ENCODE peak calls at places on chromosomes 16 and 17, in four cellular contexts. One of them, this sample, is unnamed.
A peak's percentile ranks its signal among the peaks of the same experiment; 100 is the strongest.

GRCh38 chr16:28321700-28322411 is 29.5 kb downstream of the SBK1 start:
- DNase-seq in stimulated activated CD4-positive, alpha-beta T cell treated with anti-CD3 and anti-CD28 coated beads, Interleukin-12 subunit alpha, Interleukin-12 subunit beta, amount 100 ng/mL, for 4 hours: peak; percentile 51
- DNase-seq in mesothelial cell of epicardium: no peak
- DNase-seq in heart right ventricle: no peak
- DNase-seq in this sample: peak; percentile 34

GRCh38 chr17:55295411-55296170 is 30.8 kb downstream of the HLF start:
- DNase-seq in heart right ventricle: no peak
- DNase-seq in stimulated activated CD4-positive, alpha-beta T cell treated with anti-CD3 and anti-CD28 coated beads, Interleukin-12 subunit alpha, Interleukin-12 subunit beta, amount 100 ng/mL, for 4 hours: peak; percentile 46
- DNase-seq in mesothelial cell of epicardium: no peak
- DNase-seq in this sample: peak; percentile 84

GRCh38 chr17:41551370-41551769 is 20.5 kb downstream of the KRT9 start:
- DNase-seq in mesothelial cell of epicardium: no peak
- DNase-seq in stimulated activated CD4-positive, alpha-beta T cell treated with anti-CD3 and anti-CD28 coated beads, Interleukin-12 subunit alpha, Interleukin-12 subunit beta, amount 100 ng/mL, for 4 hours: no peak
- DNase-seq in heart right ventricle: no peak
- DNase-seq in this sample: no peak

GRCh38 chr16:50093607-50094570 is 28.1 kb downstream of the HEATR3 start:
- DNase-seq in heart right ventricle: peak; percentile 30
- DNase-seq in stimulated activated CD4-positive, alpha-beta T cell treated with anti-CD3 and anti-CD28 coated beads, Interleukin-12 subunit alpha, Interleukin-12 subunit beta, amount 100 ng/mL, for 4 hours: no peak
- DNase-seq in mesothelial cell of epicardium: no peak
- DNase-seq in this sample: peak; percentile 29

GRCh38 chr17:50059256-50059655 is 3.3 kb downstream of the ITGA3 start:
- DNase-seq in mesothelial cell of epicardium: no peak
- DNase-seq in heart right ventricle: no peak
- DNase-seq in stimulated activated CD4-positive, alpha-beta T cell treated with anti-CD3 and anti-CD28 coated beads, Interleukin-12 subunit alpha, Interleukin-12 subunit beta, amount 100 ng/mL, for 4 hours: no peak
- DNase-seq in this sample: no peak

GRCh38 chr17:7046127-7046724 is 2.3 kb upstream of the SLC16A11 start:
- DNase-seq in stimulated activated CD4-positive, alpha-beta T cell treated with anti-CD3 and anti-CD28 coated beads, Interleukin-12 subunit alpha, Interleukin-12 subunit beta, amount 100 ng/mL, for 4 hours: peak; percentile 29
- DNase-seq in mesothelial cell of epicardium: peak; percentile 57
- DNase-seq in heart right ventricle: no peak
- DNase-seq in this sample: peak; percentile 73

GRCh38 chr17:47864791-47865216 is 13.8 kb upstream of the SP6 start:
- DNase-seq in heart right ventricle: no peak
- DNase-seq in mesothelial cell of epicardium: no peak
- DNase-seq in stimulated activated CD4-positive, alpha-beta T cell treated with anti-CD3 and anti-CD28 coated beads, Interleukin-12 subunit alpha, Interleukin-12 subunit beta, amount 100 ng/mL, for 4 hours: no peak
- DNase-seq in this sample: peak; percentile 44

GRCh38 chr17:6455321-6455705 is 11.1 kb downstream of the PIMREG start:
- DNase-seq in stimulated activated CD4-positive, alpha-beta T cell treated with anti-CD3 and anti-CD28 coated beads, Interleukin-12 subunit alpha, Interleukin-12 subunit beta, amount 100 ng/mL, for 4 hours: peak; percentile 41
- DNase-seq in heart right ventricle: no peak
- DNase-seq in mesothelial cell of epicardium: no peak
- DNase-seq in this sample: peak; percentile 88

GRCh38 chr16:51762081-51762995 is 611.3 kb upstream of the SALL1 start:
- DNase-seq in mesothelial cell of epicardium: peak; percentile 76
- DNase-seq in heart right ventricle: peak; percentile 73
- DNase-seq in stimulated activated CD4-positive, alpha-beta T cell treated with anti-CD3 and anti-CD28 coated beads, Interleukin-12 subunit alpha, Interleukin-12 subunit beta, amount 100 ng/mL, for 4 hours: peak; percentile 36
- DNase-seq in this sample: peak; percentile 96

GRCh38 chr16:86953631-86954465 is 363.3 kb downstream of the C16orf95 start:
- DNase-seq in mesothelial cell of epicardium: no peak
- DNase-seq in heart right ventricle: no peak
- DNase-seq in stimulated activated CD4-positive, alpha-beta T cell treated with anti-CD3 and anti-CD28 coated beads, Interleukin-12 subunit alpha, Interleukin-12 subunit beta, amount 100 ng/mL, for 4 hours: no peak
- DNase-seq in this sample: peak; percentile 80

GRCh38 chr16:50254072-50254471 is 12.3 kb upstream of the ADCY7 start:
- DNase-seq in heart right ventricle: no peak
- DNase-seq in stimulated activated CD4-positive, alpha-beta T cell treated with anti-CD3 and anti-CD28 coated beads, Interleukin-12 subunit alpha, Interleukin-12 subunit beta, amount 100 ng/mL, for 4 hours: no peak
- DNase-seq in mesothelial cell of epicardium: no peak
- DNase-seq in this sample: peak; percentile 58

GRCh38 chr17:40121191-40121885 is 433 bp upstream of the MSL1 start:
- DNase-seq in heart right ventricle: peak; percentile 58
- DNase-seq in mesothelial cell of epicardium: no peak
- DNase-seq in stimulated activated CD4-positive, alpha-beta T cell treated with anti-CD3 and anti-CD28 coated beads, Interleukin-12 subunit alpha, Interleukin-12 subunit beta, amount 100 ng/mL, for 4 hours: no peak
- DNase-seq in this sample: no peak

GRCh38 chr16:27102701-27103575 is 36.2 kb downstream of the C16orf82 start:
- DNase-seq in mesothelial cell of epicardium: no peak
- DNase-seq in stimulated activated CD4-positive, alpha-beta T cell treated with anti-CD3 and anti-CD28 coated beads, Interleukin-12 subunit alpha, Interleukin-12 subunit beta, amount 100 ng/mL, for 4 hours: no peak
- DNase-seq in heart right ventricle: no peak
- DNase-seq in this sample: no peak

GRCh38 chr16:11748404-11749254 is 6.0 kb upstream of the TXNDC11 start:
- DNase-seq in mesothelial cell of epicardium: no peak
- DNase-seq in heart right ventricle: no peak
- DNase-seq in stimulated activated CD4-positive, alpha-beta T cell treated with anti-CD3 and anti-CD28 coated beads, Interleukin-12 subunit alpha, Interleukin-12 subunit beta, amount 100 ng/mL, for 4 hours: no peak
- DNase-seq in this sample: peak; percentile 55

GRCh38 chr16:10937068-10937859 is 5.0 kb downstream of the DEXI start:
- DNase-seq in heart right ventricle: no peak
- DNase-seq in stimulated activated CD4-positive, alpha-beta T cell treated with anti-CD3 and anti-CD28 coated beads, Interleukin-12 subunit alpha, Interleukin-12 subunit beta, amount 100 ng/mL, for 4 hours: no peak
- DNase-seq in mesothelial cell of epicardium: no peak
- DNase-seq in this sample: no peak

GRCh38 chr17:18159551-18160120 is 24.0 kb upstream of the ALKBH5 start:
- DNase-seq in mesothelial cell of epicardium: no peak
- DNase-seq in heart right ventricle: no peak
- DNase-seq in stimulated activated CD4-positive, alpha-beta T cell treated with anti-CD3 and anti-CD28 coated beads, Interleukin-12 subunit alpha, Interleukin-12 subunit beta, amount 100 ng/mL, for 4 hours: no peak
- DNase-seq in this sample: no peak

GRCh38 chr17:63434951-63435571 is 11.0 kb downstream of the CYB561 start:
- DNase-seq in heart right ventricle: peak; percentile 79
- DNase-seq in mesothelial cell of epicardium: no peak
- DNase-seq in stimulated activated CD4-positive, alpha-beta T cell treated with anti-CD3 and anti-CD28 coated beads, Interleukin-12 subunit alpha, Interleukin-12 subunit beta, amount 100 ng/mL, for 4 hours: no peak
- DNase-seq in this sample: no peak

GRCh38 chr16:58114827-58115825 is 14.1 kb downstream of the CFAP20 start:
- DNase-seq in heart right ventricle: no peak
- DNase-seq in stimulated activated CD4-positive, alpha-beta T cell treated with anti-CD3 and anti-CD28 coated beads, Interleukin-12 subunit alpha, Interleukin-12 subunit beta, amount 100 ng/mL, for 4 hours: no peak
- DNase-seq in mesothelial cell of epicardium: no peak
- DNase-seq in this sample: peak; percentile 61

GRCh38 chr17:66943484-66943883 is 21.0 kb upstream of the CACNG4 start:
- DNase-seq in heart right ventricle: no peak
- DNase-seq in mesothelial cell of epicardium: no peak
- DNase-seq in stimulated activated CD4-positive, alpha-beta T cell treated with anti-CD3 and anti-CD28 coated beads, Interleukin-12 subunit alpha, Interleukin-12 subunit beta, amount 100 ng/mL, for 4 hours: no peak
- DNase-seq in this sample: no peak

GRCh38 chr16:3138342-3138741 is 3.5 kb downstream of the ZNF213 start:
- DNase-seq in mesothelial cell of epicardium: no peak
- DNase-seq in heart right ventricle: no peak
- DNase-seq in stimulated activated CD4-positive, alpha-beta T cell treated with anti-CD3 and anti-CD28 coated beads, Interleukin-12 subunit alpha, Interleukin-12 subunit beta, amount 100 ng/mL, for 4 hours: no peak
- DNase-seq in this sample: no peak

GRCh38 chr17:63479495-63480184 is 2.8 kb downstream of the ACE start:
- DNase-seq in heart right ventricle: no peak
- DNase-seq in mesothelial cell of epicardium: no peak
- DNase-seq in stimulated activated CD4-positive, alpha-beta T cell treated with anti-CD3 and anti-CD28 coated beads, Interleukin-12 subunit alpha, Interleukin-12 subunit beta, amount 100 ng/mL, for 4 hours: no peak
- DNase-seq in this sample: peak; percentile 54

GRCh38 chr16:85465328-85466307 is 147.5 kb upstream of the GSE1 start:
- DNase-seq in stimulated activated CD4-positive, alpha-beta T cell treated with anti-CD3 and anti-CD28 coated beads, Interleukin-12 subunit alpha, Interleukin-12 subunit beta, amount 100 ng/mL, for 4 hours: no peak
- DNase-seq in mesothelial cell of epicardium: no peak
- DNase-seq in heart right ventricle: peak; percentile 80
- DNase-seq in this sample: no peak

GRCh38 chr17:80678621-80679020 is 134.0 kb downstream of the RPTOR start:
- DNase-seq in mesothelial cell of epicardium: no peak
- DNase-seq in stimulated activated CD4-positive, alpha-beta T cell treated with anti-CD3 and anti-CD28 coated beads, Interleukin-12 subunit alpha, Interleukin-12 subunit beta, amount 100 ng/mL, for 4 hours: peak; percentile 23
- DNase-seq in heart right ventricle: no peak
- DNase-seq in this sample: no peak

This sample was measured in left kidney.